ENCODE peak calls at places on chromosomes 16 and 17, in ten cellular contexts. One of them, this sample, is unnamed.

GRCh38 chr17:56109811-56110210 is 43.5 kb upstream of the ANKFN1 start:
- DNase-seq in M059J: no peak
- DNase-seq in Caco-2: no peak
- DNase-seq in ovary: no peak
- DNase-seq in DMS153: no peak
- DNase-seq in SK-N-SH: no peak
- DNase-seq in Caki2: no peak
- DNase-seq in activated CD4-positive, alpha-beta memory T cell treated with anti-CD3 and anti-CD28 coated beads for 36 hours: no peak
- DNase-seq in Calu3: no peak
- DNase-seq in left ventricle myocardium superior: no peak
- DNase-seq in this sample: no peak

GRCh38 chr16:55779391-55780094 is 53.4 kb downstream of the CES1 start:
- DNase-seq in ovary: no peak
- DNase-seq in left ventricle myocardium superior: no peak
- DNase-seq in SK-N-SH: no peak
- DNase-seq in DMS153: peak
- DNase-seq in Calu3: no peak
- DNase-seq in Caco-2: no peak
- DNase-seq in Caki2: no peak
- DNase-seq in activated CD4-positive, alpha-beta memory T cell treated with anti-CD3 and anti-CD28 coated beads for 36 hours: no peak
- DNase-seq in M059J: peak
- DNase-seq in this sample: no peak

GRCh38 chr16:27198451-27199234 is 4.7 kb upstream of the KDM8 start:
- DNase-seq in Caco-2: no peak
- DNase-seq in ovary: no peak
- DNase-seq in M059J: no peak
- DNase-seq in activated CD4-positive, alpha-beta memory T cell treated with anti-CD3 and anti-CD28 coated beads for 36 hours: no peak
- DNase-seq in SK-N-SH: no peak
- DNase-seq in left ventricle myocardium superior: no peak
- DNase-seq in Caki2: no peak
- DNase-seq in Calu3: no peak
- DNase-seq in DMS153: no peak
- DNase-seq in this sample: no peak

GRCh38 chr17:18143044-18143936 is 34.7 kb downstream of the MYO15A start:
- DNase-seq in M059J: peak
- DNase-seq in activated CD4-positive, alpha-beta memory T cell treated with anti-CD3 and anti-CD28 coated beads for 36 hours: no peak
- DNase-seq in ovary: no peak
- DNase-seq in left ventricle myocardium superior: no peak
- DNase-seq in Calu3: no peak
- DNase-seq in Caco-2: no peak
- DNase-seq in Caki2: no peak
- DNase-seq in DMS153: peak
- DNase-seq in SK-N-SH: no peak
- DNase-seq in this sample: no peak

GRCh38 chr17:65278820-65279184 is 141.6 kb downstream of the RGS9 start:
- DNase-seq in SK-N-SH: no peak
- DNase-seq in M059J: no peak
- DNase-seq in Calu3: no peak
- DNase-seq in DMS153: no peak
- DNase-seq in Caco-2: no peak
- DNase-seq in left ventricle myocardium superior: no peak
- DNase-seq in activated CD4-positive, alpha-beta memory T cell treated with anti-CD3 and anti-CD28 coated beads for 36 hours: no peak
- DNase-seq in Caki2: no peak
- DNase-seq in ovary: no peak
- DNase-seq in this sample: no peak

GRCh38 chr16:88610080-88610479 is 28.3 kb upstream of the IL17C start:
- DNase-seq in activated CD4-positive, alpha-beta memory T cell treated with anti-CD3 and anti-CD28 coated beads for 36 hours: no peak
- DNase-seq in ovary: no peak
- DNase-seq in M059J: no peak
- DNase-seq in left ventricle myocardium superior: no peak
- DNase-seq in SK-N-SH: no peak
- DNase-seq in Caco-2: no peak
- DNase-seq in Calu3: no peak
- DNase-seq in Caki2: no peak
- DNase-seq in DMS153: no peak
- DNase-seq in this sample: no peak

GRCh38 chr17:70648166-70648565 is 478.8 kb downstream of the KCNJ2 start:
- DNase-seq in left ventricle myocardium superior: no peak
- DNase-seq in Caco-2: no peak
- DNase-seq in DMS153: no peak
- DNase-seq in SK-N-SH: no peak
- DNase-seq in ovary: no peak
- DNase-seq in M059J: no peak
- DNase-seq in Calu3: no peak
- DNase-seq in Caki2: no peak
- DNase-seq in activated CD4-positive, alpha-beta memory T cell treated with anti-CD3 and anti-CD28 coated beads for 36 hours: no peak
- DNase-seq in this sample: no peak

GRCh38 chr16:87328846-87329245 is 11.7 kb upstream of the C16orf95 start:
- DNase-seq in Caco-2: no peak
- DNase-seq in Calu3: no peak
- DNase-seq in DMS153: no peak
- DNase-seq in activated CD4-positive, alpha-beta memory T cell treated with anti-CD3 and anti-CD28 coated beads for 36 hours: no peak
- DNase-seq in M059J: no peak
- DNase-seq in left ventricle myocardium superior: peak
- DNase-seq in SK-N-SH: no peak
- DNase-seq in Caki2: no peak
- DNase-seq in ovary: no peak
- DNase-seq in this sample: no peak

GRCh38 chr17:9370464-9370863 is 205.2 kb downstream of the STX8 start:
- DNase-seq in Calu3: no peak
- DNase-seq in M059J: peak
- DNase-seq in Caco-2: no peak
- DNase-seq in DMS153: no peak
- DNase-seq in SK-N-SH: no peak
- DNase-seq in activated CD4-positive, alpha-beta memory T cell treated with anti-CD3 and anti-CD28 coated beads for 36 hours: no peak
- DNase-seq in left ventricle myocardium superior: no peak
- DNase-seq in Caki2: no peak
- DNase-seq in ovary: no peak
- DNase-seq in this sample: no peak

GRCh38 chr16:15829460-15829859 is 27.4 kb downstream of the MYH11 start:
- DNase-seq in M059J: no peak
- DNase-seq in SK-N-SH: no peak
- DNase-seq in ovary: peak
- DNase-seq in Caki2: no peak
- DNase-seq in Caco-2: no peak
- DNase-seq in left ventricle myocardium superior: peak
- DNase-seq in DMS153: no peak
- DNase-seq in Calu3: no peak
- DNase-seq in activated CD4-positive, alpha-beta memory T cell treated with anti-CD3 and anti-CD28 coated beads for 36 hours: no peak
- DNase-seq in this sample: no peak

GRCh38 chr17:42389135-42389417 is 834 bp upstream of the STAT3 start:
- DNase-seq in ovary: no peak
- DNase-seq in Caco-2: no peak
- DNase-seq in left ventricle myocardium superior: peak
- DNase-seq in activated CD4-positive, alpha-beta memory T cell treated with anti-CD3 and anti-CD28 coated beads for 36 hours: peak
- DNase-seq in DMS153: no peak
- DNase-seq in M059J: no peak
- DNase-seq in SK-N-SH: no peak
- DNase-seq in Caki2: no peak
- DNase-seq in Calu3: no peak
- DNase-seq in this sample: no peak

GRCh38 chr17:60439501-60439900 is 17.2 kb downstream of the CHCT1 start:
- DNase-seq in ovary: no peak
- DNase-seq in DMS153: no peak
- DNase-seq in left ventricle myocardium superior: no peak
- DNase-seq in Caki2: no peak
- DNase-seq in activated CD4-positive, alpha-beta memory T cell treated with anti-CD3 and anti-CD28 coated beads for 36 hours: no peak
- DNase-seq in Calu3: no peak
- DNase-seq in SK-N-SH: no peak
- DNase-seq in Caco-2: no peak
- DNase-seq in M059J: no peak
- DNase-seq in this sample: no peak

GRCh38 chr16:11639925-11640899 is 28.0 kb upstream of the SNN start:
- DNase-seq in left ventricle myocardium superior: peak
- DNase-seq in M059J: peak
- DNase-seq in Calu3: peak
- DNase-seq in DMS153: peak
- DNase-seq in Caco-2: peak
- DNase-seq in SK-N-SH: no peak
- DNase-seq in Caki2: peak
- DNase-seq in activated CD4-positive, alpha-beta memory T cell treated with anti-CD3 and anti-CD28 coated beads for 36 hours: no peak
- DNase-seq in ovary: peak
- DNase-seq in this sample: peak

GRCh38 chr17:63911657-63912100 is 621 bp upstream of the CSHL1 start:
- DNase-seq in Caco-2: no peak
- DNase-seq in SK-N-SH: peak
- DNase-seq in M059J: peak
- DNase-seq in activated CD4-positive, alpha-beta memory T cell treated with anti-CD3 and anti-CD28 coated beads for 36 hours: peak
- DNase-seq in DMS153: no peak
- DNase-seq in ovary: peak
- DNase-seq in Calu3: peak
- DNase-seq in left ventricle myocardium superior: no peak
- DNase-seq in Caki2: peak
- DNase-seq in this sample: peak

GRCh38 chr17:72661093-72661944 is 431.2 kb downstream of the SLC39A11 start:
- DNase-seq in SK-N-SH: peak
- DNase-seq in activated CD4-positive, alpha-beta memory T cell treated with anti-CD3 and anti-CD28 coated beads for 36 hours: no peak
- DNase-seq in Calu3: peak
- DNase-seq in Caco-2: no peak
- DNase-seq in DMS153: peak
- DNase-seq in ovary: no peak
- DNase-seq in Caki2: peak
- DNase-seq in M059J: no peak
- DNase-seq in left ventricle myocardium superior: no peak
- DNase-seq in this sample: no peak

GRCh38 chr17:72342582-72343527 is 222.0 kb downstream of the SOX9 start:
- DNase-seq in ovary: no peak
- DNase-seq in activated CD4-positive, alpha-beta memory T cell treated with anti-CD3 and anti-CD28 coated beads for 36 hours: no peak
- DNase-seq in Calu3: no peak
- DNase-seq in M059J: no peak
- DNase-seq in left ventricle myocardium superior: peak
- DNase-seq in Caki2: peak
- DNase-seq in Caco-2: no peak
- DNase-seq in SK-N-SH: no peak
- DNase-seq in DMS153: no peak
- DNase-seq in this sample: no peak

GRCh38 chr17:8048736-8049135 is 9.9 kb downstream of the ALOX15B start:
- DNase-seq in Caki2: no peak
- DNase-seq in Caco-2: no peak
- DNase-seq in M059J: no peak
- DNase-seq in DMS153: no peak
- DNase-seq in Calu3: no peak
- DNase-seq in left ventricle myocardium superior: no peak
- DNase-seq in activated CD4-positive, alpha-beta memory T cell treated with anti-CD3 and anti-CD28 coated beads for 36 hours: no peak
- DNase-seq in SK-N-SH: no peak
- DNase-seq in ovary: no peak
- DNase-seq in this sample: no peak